ENCODE peak calls at places on chromosome 10, in seven cellular contexts. Q is naive thymus-derived CD4-positive, alpha-beta T cell; B is activated CD8-positive, alpha-beta memory T cell treated with anti-CD3 and anti-CD28 coated beads, Interleukin-2, amount 10 ng/mL, durations not matched to agents 7 days and 5 days; L is H7; Y is fibroblast of the aortic adventitia; U is activated CD4-positive, alpha-beta memory T cell treated with anti-CD3 and anti-CD28 coated beads, Interleukin-2, amount 10 ng/mL, durations not matched to agents 7 days and 5 days; R is HFF-Myc. N is an unnamed sample.

GRCh38 chr10:4543943-4544540 is 282.0 kb upstream of the AKR1E2 start:
- DNase-seq in Q (no peak), B (no peak), L (no peak), Y (peak), U (no peak), R (no peak), N (no peak)

GRCh38 chr10:34252111-34252510 is 563.0 kb downstream of the PARD3 start:
- DNase-seq in Q (no peak), B (no peak), L (peak), Y (no peak), U (no peak), R (no peak), N (no peak)

GRCh38 chr10:6737758-6738463 is 157.8 kb upstream of the PRKCQ start:
- DNase-seq in Q (no peak), B (no peak), L (no peak), Y (peak), U (no peak), R (no peak), N (peak)

GRCh38 chr10:133025558-133026090 is 62.1 kb upstream of the ADGRA1 start:
- DNase-seq in Q (no peak), B (no peak), L (no peak), Y (no peak), U (no peak), R (no peak), N (no peak)

GRCh38 chr10:930415-931325 is 835 bp downstream of the LARP4B start:
- DNase-seq in Q (peak), B (peak), L (peak), Y (peak), U (peak), R (no peak), N (peak)

GRCh38 chr10:118020365-118020764 is 26.4 kb downstream of the RAB11FIP2 start:
- DNase-seq in Q (no peak), B (no peak), L (peak), Y (no peak), U (no peak), R (no peak), N (no peak)

GRCh38 chr10:30728786-30729185 is 99.2 kb upstream of the LYZL2 start:
- DNase-seq in Q (no peak), B (no peak), L (no peak), Y (no peak), U (no peak), R (no peak), N (no peak)

GRCh38 chr10:72107325-72108003 is 19.1 kb upstream of the SPOCK2 start:
- DNase-seq in Q (peak), B (peak), L (no peak), Y (no peak), U (no peak), R (no peak), N (no peak)

GRCh38 chr10:132044803-132045202 is 20.9 kb upstream of the JAKMIP3 start:
- DNase-seq in Q (no peak), B (no peak), L (no peak), Y (no peak), U (no peak), R (no peak), N (no peak)

GRCh38 chr10:80133221-80133620 is 691 bp downstream of the PLAC9 start:
- DNase-seq in Q (no peak), B (no peak), L (peak), Y (peak), U (no peak), R (no peak), N (no peak)

GRCh38 chr10:102542800-102543418 is 39.1 kb downstream of the SUFU start:
- DNase-seq in Q (no peak), B (no peak), L (no peak), Y (peak), U (no peak), R (no peak), N (peak)

GRCh38 chr10:112917676-112918075 is 32.4 kb upstream of the TCF7L2 start:
- DNase-seq in Q (no peak), B (no peak), L (no peak), Y (no peak), U (no peak), R (no peak), N (no peak)

GRCh38 chr10:126597206-126597605 is 73.3 kb downstream of the C10orf90 start:
- DNase-seq in Q (no peak), B (no peak), L (no peak), Y (no peak), U (no peak), R (no peak), N (no peak)

GRCh38 chr10:121070257-121070656 is 219.1 kb downstream of the WDR11 start:
- DNase-seq in Q (no peak), B (no peak), L (peak), Y (no peak), U (no peak), R (no peak), N (no peak)

GRCh38 chr10:124244256-124244877 is 151.0 kb upstream of the CHST15 start:
- DNase-seq in Q (no peak), B (no peak), L (no peak), Y (no peak), U (no peak), R (no peak), N (no peak)

GRCh38 chr10:43206391-43207235 is 60.3 kb downstream of the RASGEF1A start:
- DNase-seq in Q (no peak), B (peak), L (peak), Y (no peak), U (peak), R (no peak), N (no peak)

GRCh38 chr10:17872191-17873091 is 63.3 kb downstream of the MRC1 start:
- DNase-seq in Q (no peak), B (no peak), L (no peak), Y (peak), U (no peak), R (peak), N (peak)

GRCh38 chr10:121457729-121458128 is 140.5 kb downstream of the FGFR2 start:
- DNase-seq in Q (no peak), B (no peak), L (no peak), Y (no peak), U (no peak), R (no peak), N (no peak)